ENCODE peak calls at places on chromosomes 1 and 21, in nine cellular contexts. One of them, this sample, is unnamed.

GRCh38 chr21:36584980-36585940 is 105.3 kb upstream of the CLDN14 start:
- DNase-seq in AG08395: no peak
- DNase-seq in NCI-H774: no peak
- DNase-seq in heart right ventricle: no peak
- DNase-seq in central memory CD4-positive, alpha-beta T cell: no peak
- DNase-seq in retina: no peak
- DNase-seq in hypothalamus: no peak
- DNase-seq in T-helper 1 cell: no peak
- DNase-seq in NCI-H2029: no peak
- DNase-seq in this sample: no peak

GRCh38 chr21:39863111-39863510 is 4.1 kb upstream of the PCP4 start:
- DNase-seq in AG08395: no peak
- DNase-seq in NCI-H774: peak; percentile 81
- DNase-seq in heart right ventricle: no peak
- DNase-seq in central memory CD4-positive, alpha-beta T cell: no peak
- DNase-seq in retina: no peak
- DNase-seq in hypothalamus: no peak
- DNase-seq in T-helper 1 cell: no peak
- DNase-seq in NCI-H2029: peak; percentile 90
- DNase-seq in this sample: no peak

GRCh38 chr1:79497193-79497773 is 490.8 kb upstream of the ADGRL4 start:
- DNase-seq in AG08395: peak; percentile 40
- DNase-seq in NCI-H774: peak; percentile 6
- DNase-seq in heart right ventricle: no peak
- DNase-seq in central memory CD4-positive, alpha-beta T cell: no peak
- DNase-seq in retina: peak; percentile 34
- DNase-seq in hypothalamus: no peak
- DNase-seq in T-helper 1 cell: no peak
- DNase-seq in NCI-H2029: peak; percentile 20
- DNase-seq in this sample: peak; percentile 22

GRCh38 chr1:114075546-114076249 is 78.0 kb downstream of the SYT6 start:
- DNase-seq in AG08395: no peak
- DNase-seq in NCI-H774: no peak
- DNase-seq in heart right ventricle: no peak
- DNase-seq in central memory CD4-positive, alpha-beta T cell: no peak
- DNase-seq in retina: no peak
- DNase-seq in hypothalamus: no peak
- DNase-seq in T-helper 1 cell: no peak
- DNase-seq in NCI-H2029: no peak
- DNase-seq in this sample: no peak

GRCh38 chr1:43405219-43405875 is 15.6 kb downstream of the SZT2 start:
- DNase-seq in AG08395: no peak
- DNase-seq in NCI-H774: no peak
- DNase-seq in heart right ventricle: no peak
- DNase-seq in central memory CD4-positive, alpha-beta T cell: no peak
- DNase-seq in retina: no peak
- DNase-seq in hypothalamus: no peak
- DNase-seq in T-helper 1 cell: no peak
- DNase-seq in NCI-H2029: peak; percentile 71
- DNase-seq in this sample: no peak

GRCh38 chr1:203034422-203035110 is 8.3 kb downstream of the PPFIA4 start:
- DNase-seq in AG08395: no peak
- DNase-seq in NCI-H774: no peak
- DNase-seq in heart right ventricle: no peak
- DNase-seq in central memory CD4-positive, alpha-beta T cell: no peak
- DNase-seq in retina: no peak
- DNase-seq in hypothalamus: no peak
- DNase-seq in T-helper 1 cell: no peak
- DNase-seq in NCI-H2029: no peak
- DNase-seq in this sample: no peak

GRCh38 chr1:197915797-197916686 is 1.1 kb upstream of the LHX9 start:
- DNase-seq in AG08395: peak; percentile 70
- DNase-seq in NCI-H774: peak; percentile 56
- DNase-seq in heart right ventricle: peak; percentile 60
- DNase-seq in central memory CD4-positive, alpha-beta T cell: no peak
- DNase-seq in retina: peak; percentile 92
- DNase-seq in hypothalamus: no peak
- DNase-seq in T-helper 1 cell: no peak
- DNase-seq in NCI-H2029: peak; percentile 40
- DNase-seq in this sample: peak; percentile 92

GRCh38 chr1:56315293-56315942 is 263.9 kb downstream of the PLPP3 start:
- DNase-seq in AG08395: no peak
- DNase-seq in NCI-H774: no peak
- DNase-seq in heart right ventricle: no peak
- DNase-seq in central memory CD4-positive, alpha-beta T cell: no peak
- DNase-seq in retina: no peak
- DNase-seq in hypothalamus: no peak
- DNase-seq in T-helper 1 cell: no peak
- DNase-seq in NCI-H2029: no peak
- DNase-seq in this sample: no peak

GRCh38 chr21:45309069-45309521 is 21.4 kb upstream of the POFUT2 start:
- DNase-seq in AG08395: no peak
- DNase-seq in NCI-H774: no peak
- DNase-seq in heart right ventricle: peak; percentile 81
- DNase-seq in central memory CD4-positive, alpha-beta T cell: peak; percentile 12
- DNase-seq in retina: peak; percentile 76
- DNase-seq in hypothalamus: no peak
- DNase-seq in T-helper 1 cell: no peak
- DNase-seq in NCI-H2029: no peak
- DNase-seq in this sample: peak; percentile 87

GRCh38 chr1:35707253-35708178 is 11.2 kb downstream of the C1orf216 start:
- DNase-seq in AG08395: peak; percentile 45
- DNase-seq in NCI-H774: peak; percentile 74
- DNase-seq in heart right ventricle: peak; percentile 18
- DNase-seq in central memory CD4-positive, alpha-beta T cell: peak; percentile 24
- DNase-seq in retina: peak; percentile 65
- DNase-seq in hypothalamus: no peak
- DNase-seq in T-helper 1 cell: no peak
- DNase-seq in NCI-H2029: peak; percentile 20
- DNase-seq in this sample: peak; percentile 88

GRCh38 chr1:95004013-95004412 is 68.7 kb downstream of the ALG14 start:
- DNase-seq in AG08395: no peak
- DNase-seq in NCI-H774: no peak
- DNase-seq in heart right ventricle: no peak
- DNase-seq in central memory CD4-positive, alpha-beta T cell: no peak
- DNase-seq in retina: no peak
- DNase-seq in hypothalamus: no peak
- DNase-seq in T-helper 1 cell: no peak
- DNase-seq in NCI-H2029: no peak
- DNase-seq in this sample: no peak

GRCh38 chr1:30325085-30325935 is 398.1 kb downstream of the MATN1 start:
- DNase-seq in AG08395: no peak
- DNase-seq in NCI-H774: no peak
- DNase-seq in heart right ventricle: no peak
- DNase-seq in central memory CD4-positive, alpha-beta T cell: no peak
- DNase-seq in retina: no peak
- DNase-seq in hypothalamus: no peak
- DNase-seq in T-helper 1 cell: no peak
- DNase-seq in NCI-H2029: no peak
- DNase-seq in this sample: no peak

GRCh38 chr1:165137551-165138316 is 218.8 kb downstream of the LMX1A start:
- DNase-seq in AG08395: no peak
- DNase-seq in NCI-H774: no peak
- DNase-seq in heart right ventricle: no peak
- DNase-seq in central memory CD4-positive, alpha-beta T cell: no peak
- DNase-seq in retina: no peak
- DNase-seq in hypothalamus: no peak
- DNase-seq in T-helper 1 cell: no peak
- DNase-seq in NCI-H2029: no peak
- DNase-seq in this sample: no peak

GRCh38 chr1:17013598-17014320 is 2.0 kb upstream of the ATP13A2 start:
- DNase-seq in AG08395: no peak
- DNase-seq in NCI-H774: no peak
- DNase-seq in heart right ventricle: no peak
- DNase-seq in central memory CD4-positive, alpha-beta T cell: no peak
- DNase-seq in retina: no peak
- DNase-seq in hypothalamus: no peak
- DNase-seq in T-helper 1 cell: no peak
- DNase-seq in NCI-H2029: no peak
- DNase-seq in this sample: no peak

GRCh38 chr1:179169616-179170467 is 59.6 kb downstream of the ABL2 start:
- DNase-seq in AG08395: peak; percentile 61
- DNase-seq in NCI-H774: no peak
- DNase-seq in heart right ventricle: no peak
- DNase-seq in central memory CD4-positive, alpha-beta T cell: no peak
- DNase-seq in retina: no peak
- DNase-seq in hypothalamus: no peak
- DNase-seq in T-helper 1 cell: no peak
- DNase-seq in NCI-H2029: no peak
- DNase-seq in this sample: no peak

GRCh38 chr1:80153762-80154555 is 1147.4 kb upstream of the ADGRL4 start:
- DNase-seq in AG08395: no peak
- DNase-seq in NCI-H774: no peak
- DNase-seq in heart right ventricle: no peak
- DNase-seq in central memory CD4-positive, alpha-beta T cell: no peak
- DNase-seq in retina: no peak
- DNase-seq in hypothalamus: no peak
- DNase-seq in T-helper 1 cell: no peak
- DNase-seq in NCI-H2029: no peak
- DNase-seq in this sample: no peak

GRCh38 chr1:89905391-89906058 is 84.7 kb downstream of the LRRC8D start:
- DNase-seq in AG08395: no peak
- DNase-seq in NCI-H774: no peak
- DNase-seq in heart right ventricle: no peak
- DNase-seq in central memory CD4-positive, alpha-beta T cell: no peak
- DNase-seq in retina: no peak
- DNase-seq in hypothalamus: no peak
- DNase-seq in T-helper 1 cell: no peak
- DNase-seq in NCI-H2029: no peak
- DNase-seq in this sample: no peak

GRCh38 chr1:245458761-245459174 is 304.0 kb downstream of the KIF26B start:
- DNase-seq in AG08395: peak; percentile 41
- DNase-seq in NCI-H774: no peak
- DNase-seq in heart right ventricle: no peak
- DNase-seq in central memory CD4-positive, alpha-beta T cell: no peak
- DNase-seq in retina: no peak
- DNase-seq in hypothalamus: no peak
- DNase-seq in T-helper 1 cell: no peak
- DNase-seq in NCI-H2029: no peak
- DNase-seq in this sample: no peak

GRCh38 chr1:117009132-117009531 is 7.6 kb downstream of the CD101 start:
- DNase-seq in AG08395: no peak
- DNase-seq in NCI-H774: no peak
- DNase-seq in heart right ventricle: no peak
- DNase-seq in central memory CD4-positive, alpha-beta T cell: peak; percentile 6
- DNase-seq in retina: no peak
- DNase-seq in hypothalamus: no peak
- DNase-seq in T-helper 1 cell: no peak
- DNase-seq in NCI-H2029: no peak
- DNase-seq in this sample: no peak

GRCh38 chr1:212641956-212642355 is 33.4 kb downstream of the ATF3 start:
- DNase-seq in AG08395: no peak
- DNase-seq in NCI-H774: no peak
- DNase-seq in heart right ventricle: no peak
- DNase-seq in central memory CD4-positive, alpha-beta T cell: no peak
- DNase-seq in retina: no peak
- DNase-seq in hypothalamus: no peak
- DNase-seq in T-helper 1 cell: no peak
- DNase-seq in NCI-H2029: no peak
- DNase-seq in this sample: no peak

GRCh38 chr1:154729031-154729442 is 121.1 kb upstream of the ADAR start:
- DNase-seq in AG08395: peak; percentile 64
- DNase-seq in NCI-H774: no peak
- DNase-seq in heart right ventricle: no peak
- DNase-seq in central memory CD4-positive, alpha-beta T cell: no peak
- DNase-seq in retina: no peak
- DNase-seq in hypothalamus: no peak
- DNase-seq in T-helper 1 cell: no peak
- DNase-seq in NCI-H2029: no peak
- DNase-seq in this sample: no peak

GRCh38 chr1:228100822-228101613 is 2.1 kb downstream of the C1orf35 start:
- DNase-seq in AG08395: no peak
- DNase-seq in NCI-H774: no peak
- DNase-seq in heart right ventricle: no peak
- DNase-seq in central memory CD4-positive, alpha-beta T cell: no peak
- DNase-seq in retina: no peak
- DNase-seq in hypothalamus: no peak
- DNase-seq in T-helper 1 cell: no peak
- DNase-seq in NCI-H2029: no peak
- DNase-seq in this sample: no peak

GRCh38 chr1:66917476-66917875 is 7.2 kb downstream of the DNAI4 start:
- DNase-seq in AG08395: no peak
- DNase-seq in NCI-H774: no peak
- DNase-seq in heart right ventricle: no peak
- DNase-seq in central memory CD4-positive, alpha-beta T cell: no peak
- DNase-seq in retina: no peak
- DNase-seq in hypothalamus: no peak
- DNase-seq in T-helper 1 cell: no peak
- DNase-seq in NCI-H2029: no peak
- DNase-seq in this sample: no peak

GRCh38 chr1:244080343-244080929 is 29.4 kb downstream of the ZBTB18 start:
- DNase-seq in AG08395: no peak
- DNase-seq in NCI-H774: no peak
- DNase-seq in heart right ventricle: no peak
- DNase-seq in central memory CD4-positive, alpha-beta T cell: no peak
- DNase-seq in retina: no peak
- DNase-seq in hypothalamus: no peak
- DNase-seq in T-helper 1 cell: no peak
- DNase-seq in NCI-H2029: no peak
- DNase-seq in this sample: no peak